ENCODE peak calls at places on chromosomes 3 and 15, in seven cellular contexts. Z is K562, U is lung, R is tibial nerve, C is uterus, V is left ventricle myocardium inferior, G is colonic mucosa. L is an unnamed sample.

GRCh38 chr3:14216257-14217048 is 37.8 kb downstream of the LSM3 start:
- DNase-seq in R (no peak), U (peak; percentile 77), C (no peak), G (peak; percentile 15), Z (no peak), V (peak; percentile 37), L (peak; percentile 33)

GRCh38 chr3:129314757-129315385 is 36.2 kb downstream of the HMCES start:
- DNase-seq in U (peak; percentile 88), V (peak; percentile 90), G (peak; percentile 83), C (peak; percentile 92), R (peak; percentile 86), Z (peak; percentile 86), L (peak; percentile 92)

GRCh38 chr15:83904107-83904720 is 250.3 kb downstream of the ADAMTSL3 start:
- DNase-seq in G (no peak), Z (no peak), R (no peak), C (peak; percentile 68), V (no peak), U (no peak), L (peak; percentile 6)

GRCh38 chr3:48440590-48440958 is 517 bp downstream of the TMA7 start:
- DNase-seq in C (no peak), U (no peak), G (no peak), R (no peak), V (no peak), Z (no peak), L (no peak)

GRCh38 chr3:177905173-177905894 is 630.9 kb upstream of the KCNMB2 start:
- DNase-seq in C (no peak), G (no peak), U (no peak), R (no peak), Z (no peak), V (no peak), L (no peak)

GRCh38 chr3:188673509-188674239 is 498.1 kb upstream of the TPRG1 start:
- DNase-seq in U (no peak), V (no peak), G (no peak), Z (no peak), R (no peak), C (no peak), L (no peak)

GRCh38 chr3:187021748-187022402 is 91.5 kb downstream of the ST6GAL1 start:
- DNase-seq in U (no peak), R (no peak), C (no peak), G (peak; percentile 13), V (no peak), Z (no peak), L (no peak)

GRCh38 chr3:112811150-112811884 is 35.3 kb downstream of the CD200R1L start:
- DNase-seq in G (peak; percentile 21), V (peak; percentile 30), Z (no peak), U (peak; percentile 43), C (peak; percentile 89), R (peak; percentile 14), L (no peak)

GRCh38 chr15:68317281-68318007 is 39.9 kb downstream of the FEM1B start:
- DNase-seq in Z (no peak), R (no peak), V (no peak), C (peak; percentile 27), G (no peak), U (no peak), L (no peak)

GRCh38 chr3:196638922-196639516 is 475 bp upstream of the NRROS start:
- DNase-seq in R (no peak), C (no peak), Z (peak; percentile 35), U (no peak), G (no peak), V (no peak), L (no peak)

GRCh38 chr3:49343163-49343562 is 3.3 kb upstream of the USP4 start:
- DNase-seq in C (no peak), U (no peak), Z (no peak), G (no peak), V (no peak), R (no peak), L (no peak)

GRCh38 chr3:36165509-36165908 is 214.8 kb upstream of the STAC start:
- DNase-seq in Z (no peak), V (no peak), C (no peak), R (no peak), U (no peak), G (no peak), L (no peak)

GRCh38 chr3:36164400-36164799 is 215.9 kb upstream of the STAC start:
- DNase-seq in R (no peak), V (no peak), Z (no peak), G (no peak), U (no peak), C (no peak), L (no peak)

GRCh38 chr3:36166477-36166876 is 213.8 kb upstream of the STAC start:
- DNase-seq in G (no peak), C (no peak), Z (no peak), U (no peak), V (no peak), R (no peak), L (no peak)
- H3K4me3 ChIP-seq in G (no peak overlapping the region), C (no peak overlapping the region), Z (no peak overlapping the region), U (no peak overlapping the region), V (no peak overlapping the region), R (no peak overlapping the region), L (no peak overlapping the region)

DNA sequence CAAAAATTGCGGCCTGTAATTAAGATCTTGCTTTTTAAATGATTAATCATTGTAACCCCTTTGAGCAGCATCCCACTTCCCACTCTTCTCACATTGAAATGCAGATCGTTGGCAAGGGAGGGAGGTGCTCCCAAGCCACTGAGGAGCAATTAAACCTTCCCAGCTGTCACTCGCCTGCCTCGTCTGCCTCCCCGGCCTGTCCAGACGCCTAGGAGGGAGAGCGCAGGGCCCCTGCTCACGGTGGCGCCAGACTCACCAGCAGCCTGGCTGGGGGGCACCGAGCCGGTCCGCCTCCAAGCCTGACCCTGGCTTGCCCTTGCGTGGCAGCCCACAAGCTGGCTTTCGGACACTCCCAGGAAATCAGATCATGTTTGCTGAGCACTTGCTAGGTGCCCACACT is 51.5 kb downstream of the RHCG start:
- DNase-seq in R (no peak), G (no peak), Z (no peak), U (no peak), V (no peak), C (no peak), L (no peak)
- H3K4me1 ChIP-seq in R (no peaks in the 10 kb centered on the region), G (no peaks in the 10 kb centered on the region), Z (no peaks in the 10 kb centered on the region), U (no peaks in the 10 kb centered on the region), V (no peaks in the 10 kb centered on the region), C (no peaks in the 10 kb centered on the region), L (no peaks in the 10 kb centered on the region)

DNA sequence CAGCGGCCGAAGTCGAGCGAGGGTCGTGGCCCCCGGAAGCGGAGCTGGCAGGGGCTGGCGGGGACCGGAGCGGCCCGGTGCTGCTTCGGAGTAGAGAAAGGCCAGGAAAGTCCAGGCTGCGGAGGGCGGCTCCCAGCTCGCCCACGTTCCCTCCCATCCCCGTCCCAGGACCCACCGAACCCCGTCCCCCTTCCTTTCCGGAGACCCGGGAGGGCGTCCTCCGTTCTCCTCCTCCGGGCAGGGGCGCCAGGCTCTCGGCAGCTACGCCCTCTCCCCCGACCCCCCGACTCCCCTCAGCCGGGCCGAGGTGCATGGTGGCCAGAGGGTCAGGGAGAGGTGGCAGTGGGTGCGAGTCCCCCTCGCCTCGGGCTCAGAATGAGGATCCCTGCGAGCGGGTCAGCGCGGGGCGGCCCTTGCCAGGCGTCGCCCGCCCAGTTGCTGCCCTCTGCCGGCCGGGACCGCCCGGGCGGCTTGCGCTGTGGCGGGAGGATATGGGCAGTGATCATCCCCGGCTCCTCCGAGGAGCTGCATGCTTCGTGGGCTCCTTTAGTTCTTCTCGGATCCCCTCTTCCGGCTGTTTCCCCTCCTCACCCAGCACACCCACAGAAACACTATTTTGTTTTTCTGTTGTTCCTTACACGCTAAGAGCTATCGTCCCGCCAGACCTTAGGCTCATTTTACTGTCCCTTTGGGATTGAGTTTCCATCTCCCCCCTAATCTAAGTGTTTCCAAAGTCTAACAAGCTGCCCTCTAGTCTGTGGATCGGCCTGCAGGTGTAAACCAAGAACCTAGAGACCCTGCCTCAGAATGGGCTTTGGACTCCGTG is 744 bp upstream of the ALDH1A2 start:
- DNase-seq in R (peak; percentile 25), G (peak; percentile 65), U (peak; percentile 64), V (peak; percentile 67), C (peak; percentile 68), Z (peak; percentile 76), L (peak; percentile 54)
- TF ChIP-seq CTCF in R (peak; percentile 73), G (peak; percentile 78), U (peak; percentile 54), V (peak; percentile 96), C (peak; percentile 81), Z (peak; percentile 89), L (peak; percentile 96)

DNA sequence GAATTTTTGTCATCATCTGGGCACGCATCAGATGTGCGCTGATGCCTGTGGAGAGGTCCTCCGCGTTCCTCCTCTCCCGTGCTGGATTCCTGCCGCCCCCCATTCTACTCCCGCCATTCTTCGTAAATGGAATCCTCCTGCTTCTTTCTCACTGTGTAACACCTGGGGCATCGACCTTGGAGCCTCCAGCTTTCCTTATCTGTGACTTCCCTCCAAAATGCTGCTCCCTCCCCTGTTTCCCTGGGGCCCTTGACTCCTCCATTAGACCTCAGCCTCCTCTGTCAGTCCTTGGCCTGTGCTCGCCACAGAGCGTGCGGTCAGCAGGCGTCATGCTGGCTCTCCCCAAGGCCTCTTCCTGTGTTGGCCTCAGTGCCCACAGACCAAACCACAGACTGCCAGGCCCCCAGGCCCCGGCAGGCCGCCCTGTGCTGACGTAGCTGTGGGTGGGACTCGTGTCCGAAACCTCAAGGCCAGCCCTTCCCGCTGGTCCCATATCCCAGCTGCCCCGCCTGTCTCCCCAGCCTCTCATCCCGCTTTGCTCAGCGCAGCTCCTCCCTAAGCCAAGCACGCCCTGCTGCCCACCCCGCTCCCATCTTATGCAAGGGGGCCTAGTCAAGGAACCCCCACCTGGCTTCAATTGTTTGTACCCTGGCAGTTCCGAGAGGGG is 17.7 kb downstream of the TNFAIP8L3 start:
- DNase-seq in R (peak; percentile 25), U (no peak), G (peak; percentile 41), Z (no peak), C (peak; percentile 51), V (peak; percentile 52), L (peak; percentile 64)
- H3K4me3 ChIP-seq in R (peak overlapping the region; percentile 44), U (no peak overlapping the region), G (peak overlapping the region; percentile 15), Z (no peak overlapping the region), C (peak overlapping the region; percentile 22), V (peak overlapping the region; percentile 57), L (no peak overlapping the region)

DNA sequence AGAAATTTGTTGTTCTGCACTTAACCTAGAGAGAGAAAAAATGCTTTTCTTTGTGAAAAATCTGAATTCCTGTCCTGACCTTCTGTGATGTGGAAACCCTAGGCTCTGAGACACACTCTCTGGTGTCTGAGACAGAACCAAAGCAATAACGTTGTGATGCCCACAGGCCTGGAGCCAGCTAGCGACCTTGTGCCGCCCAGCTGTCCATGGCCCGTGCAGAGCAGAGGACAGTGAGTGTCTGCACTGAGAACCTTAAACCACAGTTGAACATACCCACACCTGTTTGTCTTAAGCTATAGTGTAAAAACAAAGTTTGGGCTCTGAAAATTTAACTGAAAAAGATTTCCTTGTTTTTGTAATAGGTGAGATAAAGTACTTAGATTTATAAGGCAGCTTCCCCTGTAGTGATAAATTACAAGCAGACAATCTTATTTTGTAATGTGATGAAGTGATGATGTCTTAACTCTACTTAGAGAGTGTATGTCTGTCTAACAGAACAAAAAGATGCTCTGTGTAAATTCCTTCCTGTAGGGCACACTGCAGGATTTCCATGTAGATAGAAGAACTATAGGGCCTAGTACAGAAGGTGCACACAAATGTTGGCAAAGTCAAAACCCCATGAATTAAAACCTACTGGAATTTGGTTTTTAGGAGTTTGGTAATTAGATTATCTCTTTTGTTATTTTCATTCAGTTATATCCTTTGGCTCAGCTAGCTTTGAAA is 62.7 kb downstream of the SNRK start:
- DNase-seq in C (no peak), V (no peak), R (no peak), Z (no peak), U (no peak), G (no peak), L (no peak)
- H3K4me1 ChIP-seq in C (peaks cover 7% of the 10 kb centered on the region), V (peaks cover 36% of the 10 kb centered on the region), R (no peaks in the 10 kb centered on the region), Z (no peaks in the 10 kb centered on the region), U (peaks cover 13% of the 10 kb centered on the region), G (no peaks in the 10 kb centered on the region), L (no peaks in the 10 kb centered on the region)

GRCh38 chr3:151210676-151211381 is 7.8 kb upstream of the GPR171 start:
- DNase-seq in Z (no peak), V (no peak), U (no peak), C (no peak), G (peak; percentile 45), R (no peak), L (no peak)
- TF ChIP-seq CTCF in Z (no peak), V (no peak), U (no peak), C (no peak), G (no peak), R (no peak), L (no peak)